ENCODE peak calls at places on chromosomes 11 and 22, in four cellular contexts. One of them, this sample, is unnamed.

GRCh38 chr11:16938061-16938460 is 76.2 kb downstream of the PLEKHA7 start:
- DNase-seq in M059J: no peak
- DNase-seq in GDM1: no peak
- DNase-seq in skeletal muscle cell: no peak
- DNase-seq in this sample: no peak

GRCh38 chr11:130674686-130675085 is 226.2 kb downstream of the ADAMTS15 start:
- DNase-seq in M059J: peak
- DNase-seq in GDM1: no peak
- DNase-seq in skeletal muscle cell: no peak
- DNase-seq in this sample: no peak

GRCh38 chr11:112294688-112295340 is 34.2 kb upstream of the PLET1 start:
- DNase-seq in M059J: no peak
- DNase-seq in GDM1: no peak
- DNase-seq in skeletal muscle cell: no peak
- DNase-seq in this sample: no peak

GRCh38 chr11:697811-698311 is 2.2 kb downstream of the TMEM80 start:
- DNase-seq in M059J: peak
- DNase-seq in GDM1: no peak
- DNase-seq in skeletal muscle cell: no peak
- DNase-seq in this sample: no peak

GRCh38 chr22:29964777-29965176 is 81.8 kb downstream of the MTMR3 start:
- DNase-seq in M059J: no peak
- DNase-seq in GDM1: no peak
- DNase-seq in skeletal muscle cell: no peak
- DNase-seq in this sample: no peak

GRCh38 chr11:66891849-66892660 is 35.2 kb downstream of the LRFN4 start:
- DNase-seq in M059J: peak
- DNase-seq in GDM1: peak
- DNase-seq in skeletal muscle cell: peak
- DNase-seq in this sample: no peak

GRCh38 chr11:74860743-74861142 is 88.1 kb downstream of the XRRA1 start:
- DNase-seq in M059J: no peak
- DNase-seq in GDM1: no peak
- DNase-seq in skeletal muscle cell: no peak
- DNase-seq in this sample: no peak

GRCh38 chr11:35933572-35933925 is 10.3 kb upstream of the LDLRAD3 start:
- DNase-seq in M059J: no peak
- DNase-seq in GDM1: no peak
- DNase-seq in skeletal muscle cell: no peak
- DNase-seq in this sample: no peak

GRCh38 chr11:125433454-125434121 is 62.5 kb downstream of the FEZ1 start:
- DNase-seq in M059J: peak
- DNase-seq in GDM1: no peak
- DNase-seq in skeletal muscle cell: peak
- DNase-seq in this sample: peak

GRCh38 chr11:23865341-23865975 is 631.4 kb upstream of the LUZP2 start:
- DNase-seq in M059J: peak
- DNase-seq in GDM1: no peak
- DNase-seq in skeletal muscle cell: no peak
- DNase-seq in this sample: no peak

GRCh38 chr11:128405693-128406364 is 181.5 kb downstream of the ETS1 start:
- DNase-seq in M059J: peak
- DNase-seq in GDM1: no peak
- DNase-seq in skeletal muscle cell: no peak
- DNase-seq in this sample: no peak

GRCh38 chr22:39155421-39155820 is 2.9 kb upstream of the CBX7 start:
- DNase-seq in M059J: no peak
- DNase-seq in GDM1: no peak
- DNase-seq in skeletal muscle cell: no peak
- DNase-seq in this sample: no peak

GRCh38 chr11:69791266-69791665 is 16.1 kb upstream of the FGF4 start:
- DNase-seq in M059J: peak
- DNase-seq in GDM1: no peak
- DNase-seq in skeletal muscle cell: peak
- DNase-seq in this sample: no peak

GRCh38 chr11:67060111-67060522 is 3.5 kb downstream of the RHOD start:
- DNase-seq in M059J: peak
- DNase-seq in GDM1: no peak
- DNase-seq in skeletal muscle cell: no peak
- DNase-seq in this sample: no peak